ENCODE peak calls at places on chromosomes 12 and 14, in nine cellular contexts. L is activated CD8-positive, alpha-beta T cell treated with anti-CD3 and anti-CD28 coated beads for 36 hours; K is stimulated activated CD4-positive, alpha-beta T cell treated with anti-CD3 and anti-CD28 coated beads, Interleukin-15, amount 100 ng/mL, for 24 hours; Y is left lung; N is pancreas; D is Ammon's horn; O is AG08395; Z is mucosa of descending colon; V is OCI-M1. R is an unnamed sample.

GRCh38 chr14:77556946-77557345 is 58.3 kb upstream of the ISM2 start:
- DNase-seq in L (no peak), K (no peak), Y (no peak), N (no peak), D (no peak), O (no peak), Z (no peak), V (peak), R (no peak)

GRCh38 chr12:1355396-1355795 is 239.0 kb downstream of the FBXL14 start:
- DNase-seq in L (no peak), K (no peak), Y (no peak), N (no peak), D (no peak), O (no peak), Z (no peak), V (no peak), R (no peak)

GRCh38 chr12:117356048-117356447 is 5.4 kb downstream of the NOS1 start:
- DNase-seq in L (no peak), K (no peak), Y (no peak), N (no peak), D (no peak), O (no peak), Z (no peak), V (no peak), R (no peak)

GRCh38 chr12:27652174-27652763 is 44.0 kb upstream of the REP15 start:
- DNase-seq in L (peak), K (peak), Y (no peak), N (no peak), D (peak), O (peak), Z (no peak), V (peak), R (peak)

GRCh38 chr12:30866256-30866655 is 60.3 kb upstream of the TSPAN11 start:
- DNase-seq in L (no peak), K (no peak), Y (no peak), N (no peak), D (no peak), O (no peak), Z (no peak), V (no peak), R (no peak)

GRCh38 chr12:112796067-112796466 is 4.5 kb downstream of the RPH3A start:
- DNase-seq in L (no peak), K (no peak), Y (no peak), N (no peak), D (no peak), O (no peak), Z (no peak), V (no peak), R (no peak)

GRCh38 chr12:106415134-106415533 is 57.6 kb downstream of the POLR3B start:
- DNase-seq in L (no peak), K (no peak), Y (no peak), N (no peak), D (no peak), O (peak), Z (no peak), V (no peak), R (no peak)

GRCh38 chr14:91417983-91418386 is 365 bp upstream of the CCDC88C start:
- DNase-seq in L (peak), K (peak), Y (no peak), N (no peak), D (no peak), O (no peak), Z (no peak), V (peak), R (peak)

GRCh38 chr12:125068391-125068790 is 3.2 kb downstream of the AACS start:
- DNase-seq in L (no peak), K (no peak), Y (no peak), N (no peak), D (no peak), O (no peak), Z (no peak), V (no peak), R (no peak)

GRCh38 chr12:52073531-52073950 is 3.8 kb downstream of the ATG101 start:
- DNase-seq in L (no peak), K (no peak), Y (no peak), N (no peak), D (no peak), O (no peak), Z (no peak), V (no peak), R (no peak)